ENCODE peak calls at places on chromosomes 11 and 22, in five cellular contexts. A is HepG2, L is osteoblast, X is OCI-LY7, E is fibroblast of lung. G is an unnamed sample.

GRCh38 chr11:95335989-95336388 is 105.0 kb upstream of the SESN3 start:
- DNase-seq in A (no peak), L (no peak), X (no peak), E (no peak), G (no peak)

GRCh38 chr22:50507421-50507990 is at the start of gene LMF2:
- DNase-seq in A (peak), L (peak), X (peak), E (no peak), G (no peak)

GRCh38 chr11:77814848-77815247 is 5.7 kb downstream of the RSF1 start:
- DNase-seq in A (no peak), L (no peak), X (no peak), E (no peak), G (no peak)

GRCh38 chr11:31649567-31649966 is 140.0 kb downstream of the ELP4 start:
- DNase-seq in A (no peak), L (no peak), X (no peak), E (no peak), G (no peak)

GRCh38 chr22:31161386-31161785 is 1.4 kb downstream of the RNF185 start:
- DNase-seq in A (no peak), L (no peak), X (no peak), E (no peak), G (no peak)

GRCh38 chr11:10666976-10667892 is 26.3 kb downstream of the IRAG1 start:
- DNase-seq in A (no peak), L (no peak), X (no peak), E (peak), G (no peak)

GRCh38 chr11:72634016-72634415 is 40.2 kb downstream of the PDE2A start:
- DNase-seq in A (no peak), L (no peak), X (no peak), E (no peak), G (no peak)

GRCh38 chr11:61967924-61968757 is 707 bp upstream of the FTH1 start:
- DNase-seq in A (peak), L (peak), X (peak), E (peak), G (no peak)

GRCh38 chr11:73259406-73260126 is 12.6 kb upstream of the P2RY6 start:
- DNase-seq in A (no peak), L (no peak), X (no peak), E (no peak), G (no peak)

GRCh38 chr22:35552186-35552842 is 11.7 kb downstream of the RASD2 start:
- DNase-seq in A (peak), L (peak), X (peak), E (no peak), G (peak)

DNA sequence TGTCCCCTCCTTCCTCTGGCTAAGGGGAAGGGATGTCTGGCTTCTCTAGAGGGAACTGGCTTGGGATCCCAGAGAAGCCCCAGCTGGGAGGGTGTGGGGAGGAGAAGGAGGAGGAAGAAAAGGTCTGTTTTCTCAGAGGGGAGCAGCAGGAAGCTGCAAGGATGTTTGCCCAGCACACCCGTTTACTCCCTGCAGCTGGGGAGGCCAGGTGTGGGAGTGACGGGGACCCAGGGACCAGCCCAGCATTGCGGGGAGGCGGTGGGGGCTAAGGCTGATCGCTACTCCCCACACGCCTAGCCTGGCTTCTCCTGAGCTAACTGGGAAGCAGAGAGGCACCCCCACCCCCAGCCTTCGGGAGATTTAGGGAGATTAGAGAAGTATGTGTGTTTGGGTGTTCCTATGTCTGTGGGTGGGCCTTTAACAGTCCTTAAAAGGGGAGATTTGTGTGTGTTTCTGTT is 3.9 kb downstream of the CREB3L1 start:
- DNase-seq in A (no peak), L (peak), X (no peak), E (peak), G (no peak)
- H2AFZ ChIP-seq in A (no peak), L (no peak), X (no peak), E (no peak), G (no peak)

GRCh38 chr22:21867528-21868266 is at the start of gene MAPK1:
- DNase-seq in A (peak), L (peak), X (peak), E (peak), G (peak)

GRCh38 chr22:21862386-21863242 is 4.8 kb downstream of the MAPK1 start:
- DNase-seq in A (no peak), L (no peak), X (no peak), E (no peak), G (no peak)

GRCh38 chr22:21865041-21865440 is 2.4 kb downstream of the MAPK1 start:
- DNase-seq in A (no peak), L (peak), X (no peak), E (peak), G (no peak)

GRCh38 chr22:21868651-21869050 is 1.2 kb upstream of the MAPK1 start:
- DNase-seq in A (no peak), L (no peak), X (no peak), E (no peak), G (no peak)

GRCh38 chr22:21866821-21867527 is 471 bp downstream of the MAPK1 start:
- DNase-seq in A (no peak), L (peak), X (peak), E (peak), G (no peak)
- H2AFZ ChIP-seq in A (no peak), L (peak), X (no peak), E (peak), G (no peak)

DNA sequence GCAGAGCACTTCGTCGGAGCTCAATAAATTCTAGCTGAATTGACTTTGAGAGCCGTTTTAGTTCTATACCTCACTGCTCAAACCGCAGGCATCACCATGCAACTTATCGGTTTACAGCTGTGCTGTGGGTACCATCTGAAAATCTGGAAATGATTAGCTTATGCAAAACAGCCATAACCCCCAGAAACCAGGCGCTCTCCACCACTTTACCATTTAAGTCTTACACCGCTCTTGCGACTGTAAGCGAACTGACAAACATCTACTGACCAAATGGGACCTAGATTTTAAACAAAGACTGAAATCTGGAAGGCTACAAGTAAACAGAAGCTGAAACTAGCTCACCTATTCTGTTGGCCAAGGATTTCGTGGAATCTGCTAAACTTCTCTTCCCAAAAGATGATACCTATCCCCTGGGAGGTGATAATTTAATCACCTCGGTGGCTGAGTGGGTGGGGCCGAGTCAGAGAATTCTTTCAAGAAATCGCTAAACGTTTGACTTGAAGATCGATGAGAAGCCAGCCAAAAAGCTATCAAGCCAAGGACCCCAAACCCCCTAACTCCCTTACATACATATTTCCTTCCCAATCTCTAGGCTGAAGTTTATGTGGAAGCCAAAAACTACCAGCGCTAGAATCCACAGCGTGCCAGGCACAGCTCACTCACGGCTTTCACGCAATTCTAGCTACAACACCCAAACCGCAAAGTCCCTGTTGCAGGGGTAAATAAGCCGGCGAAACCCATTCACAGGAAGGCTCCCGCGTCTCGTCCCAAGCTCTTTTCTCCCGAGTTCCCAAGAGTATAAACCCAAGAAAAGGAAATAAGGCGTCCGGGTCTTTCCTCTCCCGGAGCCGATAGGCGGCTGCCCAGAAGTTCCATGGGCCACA is 644 bp downstream of the SPTY2D1 start:
- DNase-seq in A (no peak), L (no peak), X (peak), E (peak), G (no peak)
- H2AFZ ChIP-seq in A (no peak), L (peak), X (peak), E (peak), G (no peak)

GRCh38 chr11:6371825-6372224 is 18.4 kb upstream of the SMPD1 start:
- DNase-seq in A (no peak), L (no peak), X (no peak), E (no peak), G (no peak)
- H2AFZ ChIP-seq in A (no peak), L (no peak), X (no peak), E (no peak), G (no peak)